ENCODE peak calls at places on chromosomes 4 and X, in ten cellular contexts. H is activated effector memory CD4-positive, alpha-beta T cell treated with Interleukin-2 at 50 U/mL for 16 hours; K is fibroblast of lung; F is NCI-H510A; L is SW 1271; I is stimulated activated naive CD8-positive, alpha-beta T cell treated with anti-CD3 and anti-CD28 coated beads, Interleukin-15, Interleukin-2, amounts not matched to agents 100 U/mL and 50 U/mL, for 24 hours; T is coronary artery; J is lung microvascular endothelial cell; R is C1 segment of cervical spinal cord; N is nephron progenitor cell. S is an unnamed sample.

GRCh38 chr4:181194096-181194495 is 1049.1 kb upstream of the TENM3 start:
- DNase-seq in H (no peak), K (peak; percentile 82), F (no peak), L (no peak), I (no peak), T (no peak), J (no peak), R (no peak), N (no peak), S (no peak)

GRCh38 chr4:105714071-105714521 is 5.5 kb downstream of the GSTCD start:
- DNase-seq in H (no peak), K (peak; percentile 41), F (no peak), L (no peak), I (no peak), T (no peak), J (no peak), R (no peak), N (no peak), S (no peak)

GRCh38 chr4:7336732-7337131 is 98.0 kb downstream of the PSAPL1 start:
- DNase-seq in H (no peak), K (no peak), F (no peak), L (no peak), I (no peak), T (no peak), J (no peak), R (no peak), N (no peak), S (no peak)

GRCh38 chrX:155148724-155149537 is 67.3 kb upstream of the VBP1 start:
- DNase-seq in H (no peak), K (no peak), F (no peak), L (no peak), I (peak; percentile 26), T (no peak), J (peak; percentile 63), R (no peak), N (peak; percentile 29), S (no peak)

GRCh38 chrX:119236599-119237525 is 777 bp downstream of the PGRMC1 start:
- DNase-seq in H (peak; percentile 1), K (peak; percentile 82), F (no peak), L (no peak), I (peak; percentile 37), T (no peak), J (peak; percentile 58), R (no peak), N (peak; percentile 40), S (peak; percentile 72)

GRCh38 chr4:112167790-112168189 is 22.5 kb downstream of the FAM241A start:
- DNase-seq in H (peak; percentile 15), K (peak; percentile 12), F (no peak), L (no peak), I (no peak), T (no peak), J (no peak), R (no peak), N (no peak), S (no peak)

GRCh38 chr4:130026185-130026584 is 930.2 kb downstream of the C4orf33 start:
- DNase-seq in H (no peak), K (no peak), F (peak; percentile 55), L (no peak), I (no peak), T (no peak), J (no peak), R (no peak), N (no peak), S (no peak)

GRCh38 chr4:181293541-181293940 is 949.7 kb upstream of the TENM3 start:
- DNase-seq in H (no peak), K (no peak), F (no peak), L (no peak), I (no peak), T (no peak), J (no peak), R (no peak), N (no peak), S (no peak)

GRCh38 chr4:189773909-189774308 is 166.8 kb upstream of the FRG1 start:
- DNase-seq in H (no peak), K (peak; percentile 50), F (no peak), L (no peak), I (no peak), T (no peak), J (no peak), R (no peak), N (no peak), S (no peak)

S was measured in fibroblast of gingiva.